ENCODE peak calls at places on chromosomes 3 and 15, in six cellular contexts. I, Q, H, L, S and R are unnamed samples.

GRCh38 chr3:138389841-138390581 is 41.6 kb downstream of the MRAS start:
- ATAC-seq in Q (no peak), L (peak; percentile 94), I (peak; percentile 86), S (peak; percentile 79), H (no peak), R (peak; percentile 89)

GRCh38 chr3:61701019-61701418 is 139.6 kb downstream of the PTPRG start:
- ATAC-seq in H (no peak), I (no peak), Q (no peak), S (no peak), L (no peak), R (no peak)

GRCh38 chr3:172324591-172325203 is 123.6 kb downstream of the GHSR start:
- ATAC-seq in I (peak; percentile 24), S (no peak), L (no peak), Q (no peak), H (no peak), R (no peak)

GRCh38 chr15:31609243-31609642 is 282.6 kb downstream of the KLF13 start:
- ATAC-seq in L (no peak), I (no peak), Q (no peak), H (peak; percentile 46), S (peak; percentile 37), R (no peak)

GRCh38 chr3:100682056-100682853 is 27.0 kb upstream of the TFG start:
- ATAC-seq in I (no peak), H (peak; percentile 50), S (peak; percentile 63), L (no peak), Q (peak; percentile 65), R (peak; percentile 36)

GRCh38 chr15:23589012-23589411 is 23.5 kb downstream of the MKRN3 start:
- ATAC-seq in S (no peak), H (no peak), Q (no peak), I (no peak), L (no peak), R (no peak)

GRCh38 chr3:71226565-71227281 is 356.8 kb downstream of the FOXP1 start:
- ATAC-seq in H (peak; percentile 19), Q (peak; percentile 76), L (no peak), S (peak; percentile 70), I (no peak), R (peak; percentile 23)

GRCh38 chr3:24096695-24097290 is 151.7 kb downstream of the NR1D2 start:
- ATAC-seq in I (no peak), Q (no peak), L (no peak), S (no peak), H (no peak), R (no peak)

GRCh38 chr3:17233398-17233800 is 348.6 kb downstream of the PLCL2 start:
- ATAC-seq in H (peak; percentile 83), L (peak; percentile 99), Q (peak; percentile 94), I (peak; percentile 84), S (no peak), R (no peak)

GRCh38 chr3:28252016-28252415 is 10.6 kb downstream of the CMC1 start:
- ATAC-seq in S (no peak), L (no peak), H (no peak), Q (no peak), I (no peak), R (no peak)

GRCh38 chr15:98127612-98128011 is 167.1 kb downstream of the ARRDC4 start:
- ATAC-seq in L (no peak), S (no peak), H (no peak), I (no peak), Q (no peak), R (no peak)

GRCh38 chr15:80455668-80456442 is 51.7 kb downstream of the ARNT2 start:
- ATAC-seq in H (peak; percentile 78), I (peak; percentile 80), L (peak; percentile 89), S (peak; percentile 85), Q (peak; percentile 87), R (peak; percentile 70)

GRCh38 chr3:9820944-9821343 is 10.9 kb downstream of the TTLL3 start:
- ATAC-seq in H (peak; percentile 98), L (peak; percentile 89), I (peak; percentile 89), Q (peak; percentile 83), S (no peak), R (no peak)

GRCh38 chr3:194446172-194446571 is 40.6 kb downstream of the ATP13A3 start:
- ATAC-seq in L (no peak), I (no peak), H (no peak), S (no peak), Q (no peak), R (no peak)

GRCh38 chr15:76056931-76057330 is 2.9 kb upstream of the TMEM266 start:
- ATAC-seq in I (no peak), S (no peak), H (no peak), Q (no peak), L (no peak), R (no peak)

GRCh38 chr15:28899061-28899738 is 13.4 kb downstream of the APBA2 start:
- ATAC-seq in Q (no peak), S (no peak), I (no peak), H (no peak), L (no peak), R (no peak)

GRCh38 chr3:73422556-73422955 is 202.2 kb downstream of the PDZRN3 start:
- ATAC-seq in S (no peak), Q (no peak), H (no peak), I (no peak), L (no peak), R (peak; percentile 79)

GRCh38 chr3:159620873-159621272 is 367.8 kb upstream of the IL12A start:
- ATAC-seq in L (peak; percentile 79), I (no peak), H (no peak), Q (no peak), S (no peak), R (no peak)

GRCh38 chr3:159619341-159619885 is 369.2 kb upstream of the IL12A start:
- ATAC-seq in I (peak; percentile 85), S (no peak), L (no peak), Q (no peak), H (peak; percentile 77), R (no peak)

GRCh38 chr3:159620281-159620680 is 368.4 kb upstream of the IL12A start:
- ATAC-seq in H (no peak), S (no peak), I (no peak), Q (no peak), L (peak; percentile 22), R (no peak)

GRCh38 chr3:159616234-159616825 is 372.3 kb upstream of the IL12A start:
- ATAC-seq in I (peak; percentile 75), S (peak; percentile 43), H (peak; percentile 72), L (peak; percentile 81), Q (no peak), R (peak; percentile 37)
- TF ChIP-seq CTCF in I (peak; percentile 86), S (peak; percentile 76), H (peak; percentile 89), L (peak; percentile 61), Q (no peak), R (peak; percentile 80)

DNA sequence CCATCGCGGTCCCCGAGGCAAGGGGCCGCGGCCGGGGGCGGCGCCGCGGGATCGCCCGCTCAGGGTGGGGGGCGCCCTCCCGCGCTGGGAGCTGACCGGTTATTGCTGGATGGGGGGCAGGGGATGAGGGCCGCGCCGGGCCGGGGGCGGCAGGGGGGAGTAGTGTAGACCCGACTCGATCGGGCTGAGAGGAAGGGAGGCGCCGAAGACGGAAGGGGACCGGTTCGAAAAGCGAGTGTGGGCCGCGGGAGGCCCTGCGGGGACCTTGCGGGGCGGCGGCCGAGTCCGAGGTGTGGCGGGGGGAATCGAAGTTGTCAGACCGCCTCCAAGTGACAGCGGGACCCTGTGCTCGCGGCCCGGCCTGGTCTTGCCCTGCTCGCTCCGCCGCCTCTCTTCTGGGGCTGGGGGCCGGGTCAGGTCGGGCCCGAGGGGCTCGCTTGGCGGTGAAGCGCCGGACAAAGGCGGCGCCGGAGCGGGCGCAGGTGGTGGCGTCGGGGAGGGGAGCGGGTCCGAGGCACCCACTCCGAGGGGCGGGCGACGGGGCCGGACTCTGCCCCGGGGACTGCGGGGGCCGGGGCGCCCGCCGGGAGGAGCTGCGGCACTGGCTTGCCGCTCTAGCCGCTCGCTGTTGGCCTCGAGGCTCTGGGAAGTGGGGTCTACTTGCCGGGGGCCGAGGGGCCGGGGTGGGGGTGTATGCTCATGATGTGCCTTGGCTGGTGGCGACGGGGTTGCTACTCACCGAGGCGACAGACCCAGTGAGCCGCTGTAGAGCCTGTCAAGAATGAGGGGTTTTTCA is 1.2 kb downstream of the BAHD1 start:
- ATAC-seq in I (no peak), Q (peak; percentile 14), H (peak; percentile 0), L (no peak), S (no peak), R (no peak)
- TF ChIP-seq POLR2AphosphoS5 in I (no peak), Q (no peak), H (no peak), L (no peak), S (no peak), R (no peak)

DNA sequence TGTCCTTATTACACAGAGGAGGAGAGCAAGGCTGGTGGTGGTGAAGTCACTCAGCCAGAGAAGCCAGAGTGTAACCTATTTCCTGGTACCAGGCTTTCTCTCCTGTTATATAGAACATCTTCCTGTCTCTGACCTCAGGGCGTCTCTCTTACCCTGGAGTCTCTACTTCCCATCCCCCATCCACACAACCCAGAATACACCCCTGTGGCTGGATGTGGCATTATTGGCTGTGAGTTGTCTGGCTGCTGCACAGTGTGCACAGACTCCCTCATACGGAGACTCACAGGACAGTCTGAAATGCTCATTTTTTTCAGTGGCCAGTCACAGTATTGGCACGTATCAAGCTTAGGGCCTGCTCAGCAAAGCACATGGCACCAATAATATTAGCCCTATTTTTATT is 8.6 kb downstream of the PODXL2 start:
- ATAC-seq in I (no peak), Q (peak; percentile 79), H (no peak), L (peak; percentile 67), S (no peak), R (no peak)
- TF ChIP-seq CTCF in I (no peak), Q (no peak), H (no peak), L (no peak), S (no peak), R (no peak)

GRCh38 chr3:159879598-159879997 is 109.0 kb upstream of the IL12A start:
- ATAC-seq in H (no peak), L (no peak), S (no peak), Q (no peak), I (no peak), R (no peak)

GRCh38 chr3:159882784-159883779 is 105.6 kb upstream of the IL12A start:
- ATAC-seq in S (peak; percentile 45), Q (no peak), L (no peak), I (peak; percentile 40), H (peak; percentile 36), R (no peak)

GRCh38 chr3:159881208-159881607 is 107.4 kb upstream of the IL12A start:
- ATAC-seq in L (no peak), Q (no peak), S (no peak), H (no peak), I (no peak), R (no peak)

GRCh38 chr3:159882367-159882766 is 106.3 kb upstream of the IL12A start:
- ATAC-seq in Q (no peak), S (no peak), I (no peak), L (no peak), H (no peak), R (no peak)

GRCh38 chr3:159881828-159882309 is 106.8 kb upstream of the IL12A start:
- ATAC-seq in Q (no peak), S (no peak), L (peak; percentile 28), H (peak; percentile 74), I (no peak), R (peak; percentile 48)
- TF ChIP-seq POLR2AphosphoS5 in Q (no peak), S (no peak), L (no peak), H (no peak), I (no peak), R (no peak)